ENCODE peak calls at places on chromosomes 2 and 18, in five cellular contexts. One of them, this sample, is unnamed.

GRCh38 chr2:9753665-9754531 is 89.4 kb upstream of the TAF1B start:
- DNase-seq in IMR-90: no peak
- DNase-seq in neuronal stem cell: no peak
- DNase-seq in H1: no peak
- DNase-seq in mesendoderm: no peak
- DNase-seq in this sample: no peak

GRCh38 chr2:227748079-227748478 is 2.4 kb downstream of the SCYGR8 start:
- DNase-seq in IMR-90: no peak
- DNase-seq in neuronal stem cell: no peak
- DNase-seq in H1: peak; percentile 82
- DNase-seq in mesendoderm: peak; percentile 66
- DNase-seq in this sample: no peak

GRCh38 chr2:36370281-36370680 is 14.7 kb downstream of the CRIM1 start:
- DNase-seq in IMR-90: no peak
- DNase-seq in neuronal stem cell: no peak
- DNase-seq in H1: no peak
- DNase-seq in mesendoderm: no peak
- DNase-seq in this sample: no peak

GRCh38 chr2:156896294-156896693 is 361.2 kb upstream of the GALNT5 start:
- DNase-seq in IMR-90: peak; percentile 73
- DNase-seq in neuronal stem cell: no peak
- DNase-seq in H1: no peak
- DNase-seq in mesendoderm: no peak
- DNase-seq in this sample: peak; percentile 40

GRCh38 chr2:38191516-38191915 is 115.6 kb upstream of the CYP1B1 start:
- DNase-seq in IMR-90: no peak
- DNase-seq in neuronal stem cell: no peak
- DNase-seq in H1: no peak
- DNase-seq in mesendoderm: no peak
- DNase-seq in this sample: peak; percentile 65

GRCh38 chr2:231670892-231671616 is 37.3 kb upstream of the PTMA start:
- DNase-seq in IMR-90: no peak
- DNase-seq in neuronal stem cell: no peak
- DNase-seq in H1: no peak
- DNase-seq in mesendoderm: peak; percentile 74
- DNase-seq in this sample: peak; percentile 42

GRCh38 chr18:23958036-23958435 is 56.5 kb upstream of the TTC39C start:
- DNase-seq in IMR-90: no peak
- DNase-seq in neuronal stem cell: no peak
- DNase-seq in H1: no peak
- DNase-seq in mesendoderm: no peak
- DNase-seq in this sample: no peak

GRCh38 chr18:34697891-34698290 is 12.2 kb upstream of the DTNA start:
- DNase-seq in IMR-90: no peak
- DNase-seq in neuronal stem cell: no peak
- DNase-seq in H1: no peak
- DNase-seq in mesendoderm: no peak
- DNase-seq in this sample: no peak

GRCh38 chr2:196259507-196260481 is 88.4 kb upstream of the STK17B start:
- DNase-seq in IMR-90: peak; percentile 94
- DNase-seq in neuronal stem cell: no peak
- DNase-seq in H1: no peak
- DNase-seq in mesendoderm: peak; percentile 69
- DNase-seq in this sample: peak; percentile 96

GRCh38 chr2:102100371-102101096 is 42.0 kb upstream of the IL1R1 start:
- DNase-seq in IMR-90: peak; percentile 74
- DNase-seq in neuronal stem cell: no peak
- DNase-seq in H1: no peak
- DNase-seq in mesendoderm: no peak
- DNase-seq in this sample: peak; percentile 94

GRCh38 chr2:177869912-177870311 is 202.7 kb downstream of the PDE11A start:
- DNase-seq in IMR-90: no peak
- DNase-seq in neuronal stem cell: no peak
- DNase-seq in H1: no peak
- DNase-seq in mesendoderm: no peak
- DNase-seq in this sample: no peak

GRCh38 chr2:1891147-1891546 is 146.8 kb upstream of the PXDN start:
- DNase-seq in IMR-90: no peak
- DNase-seq in neuronal stem cell: no peak
- DNase-seq in H1: no peak
- DNase-seq in mesendoderm: no peak
- DNase-seq in this sample: no peak

GRCh38 chr2:28643911-28644334 is 107.7 kb upstream of the PPP1CB start:
- DNase-seq in IMR-90: peak; percentile 72
- DNase-seq in neuronal stem cell: no peak
- DNase-seq in H1: no peak
- DNase-seq in mesendoderm: no peak
- DNase-seq in this sample: peak; percentile 46

GRCh38 chr2:149490296-149490695 is 97.3 kb downstream of the MMADHC start:
- DNase-seq in IMR-90: no peak
- DNase-seq in neuronal stem cell: no peak
- DNase-seq in H1: no peak
- DNase-seq in mesendoderm: peak; percentile 26
- DNase-seq in this sample: no peak

GRCh38 chr2:75340560-75340959 is 141.2 kb upstream of the TACR1 start:
- DNase-seq in IMR-90: peak; percentile 42
- DNase-seq in neuronal stem cell: no peak
- DNase-seq in H1: no peak
- DNase-seq in mesendoderm: no peak
- DNase-seq in this sample: peak; percentile 21

GRCh38 chr2:241728000-241728399 is 6.4 kb upstream of the D2HGDH start:
- DNase-seq in IMR-90: no peak
- DNase-seq in neuronal stem cell: no peak
- DNase-seq in H1: no peak
- DNase-seq in mesendoderm: no peak
- DNase-seq in this sample: no peak

GRCh38 chr2:45018033-45018432 is 8.8 kb upstream of the SIX2 start:
- DNase-seq in IMR-90: no peak
- DNase-seq in neuronal stem cell: no peak
- DNase-seq in H1: no peak
- DNase-seq in mesendoderm: no peak
- DNase-seq in this sample: no peak

GRCh38 chr2:10930731-10931516 is 19.2 kb downstream of the KCNF1 start:
- DNase-seq in IMR-90: peak; percentile 50
- DNase-seq in neuronal stem cell: no peak
- DNase-seq in H1: no peak
- DNase-seq in mesendoderm: no peak
- DNase-seq in this sample: peak; percentile 27

GRCh38 chr2:174779361-174779928 is 15.2 kb upstream of the CHRNA1 start:
- DNase-seq in IMR-90: peak; percentile 80
- DNase-seq in neuronal stem cell: no peak
- DNase-seq in H1: no peak
- DNase-seq in mesendoderm: peak; percentile 80
- DNase-seq in this sample: peak; percentile 47

GRCh38 chr18:13444430-13445240 is 226.1 kb downstream of the LDLRAD4 start:
- DNase-seq in IMR-90: no peak
- DNase-seq in neuronal stem cell: no peak
- DNase-seq in H1: no peak
- DNase-seq in mesendoderm: no peak
- DNase-seq in this sample: no peak

GRCh38 chr2:187529248-187529976 is 24.8 kb downstream of the TFPI start:
- DNase-seq in IMR-90: no peak
- DNase-seq in neuronal stem cell: no peak
- DNase-seq in H1: no peak
- DNase-seq in mesendoderm: no peak
- DNase-seq in this sample: no peak

GRCh38 chr2:69012310-69013122 is 463 bp upstream of the ANTXR1 start:
- DNase-seq in IMR-90: peak; percentile 76
- DNase-seq in neuronal stem cell: peak; percentile 38
- DNase-seq in H1: peak; percentile 64
- DNase-seq in mesendoderm: peak; percentile 55
- DNase-seq in this sample: peak; percentile 81

GRCh38 chr2:468631-469310 is 180.9 kb upstream of the ALKAL2 start:
- DNase-seq in IMR-90: no peak
- DNase-seq in neuronal stem cell: no peak
- DNase-seq in H1: no peak
- DNase-seq in mesendoderm: peak; percentile 19
- DNase-seq in this sample: no peak

GRCh38 chr2:212713681-212714080 is 175.1 kb upstream of the ERBB4 start:
- DNase-seq in IMR-90: peak; percentile 13
- DNase-seq in neuronal stem cell: no peak
- DNase-seq in H1: no peak
- DNase-seq in mesendoderm: no peak
- DNase-seq in this sample: no peak

GRCh38 chr2:239833728-239834109 is 191.4 kb downstream of the NDUFA10 start:
- DNase-seq in IMR-90: no peak
- DNase-seq in neuronal stem cell: no peak
- DNase-seq in H1: no peak
- DNase-seq in mesendoderm: no peak
- DNase-seq in this sample: no peak

GRCh38 chr18:47050468-47050867 is 15.0 kb upstream of the ELOA2 start:
- DNase-seq in IMR-90: peak; percentile 60
- DNase-seq in neuronal stem cell: peak; percentile 32
- DNase-seq in H1: no peak
- DNase-seq in mesendoderm: peak; percentile 51
- DNase-seq in this sample: peak; percentile 63

GRCh38 chr2:174014021-174014698 is 49.0 kb upstream of the SP3 start:
- DNase-seq in IMR-90: no peak
- DNase-seq in neuronal stem cell: no peak
- DNase-seq in H1: no peak
- DNase-seq in mesendoderm: peak; percentile 30
- DNase-seq in this sample: no peak

GRCh38 chr2:72917138-72917874 is at the start of gene EMX1:
- DNase-seq in IMR-90: no peak
- DNase-seq in neuronal stem cell: peak; percentile 83
- DNase-seq in H1: peak; percentile 89
- DNase-seq in mesendoderm: peak; percentile 93
- DNase-seq in this sample: peak; percentile 26
- H2BK120ac ChIP-seq in IMR-90: no peak within 1 kb of the TSS
- H2BK120ac ChIP-seq in neuronal stem cell: peak within 1 kb of the TSS; percentile 97
- H2BK120ac ChIP-seq in H1: no peak within 1 kb of the TSS
- H2BK120ac ChIP-seq in mesendoderm: no peak within 1 kb of the TSS
- H2BK120ac ChIP-seq in this sample: no peak within 1 kb of the TSS

GRCh38 chr2:169384816-169385215 is 22.5 kb upstream of the LRP2 start:
- DNase-seq in IMR-90: no peak
- DNase-seq in neuronal stem cell: no peak
- DNase-seq in H1: no peak
- DNase-seq in mesendoderm: no peak
- DNase-seq in this sample: no peak

GRCh38 chr2:169391236-169391635 is 28.9 kb upstream of the LRP2 start:
- DNase-seq in IMR-90: no peak
- DNase-seq in neuronal stem cell: no peak
- DNase-seq in H1: no peak
- DNase-seq in mesendoderm: peak; percentile 67
- DNase-seq in this sample: no peak

GRCh38 chr2:169388161-169388560 is 25.8 kb upstream of the LRP2 start:
- DNase-seq in IMR-90: no peak
- DNase-seq in neuronal stem cell: no peak
- DNase-seq in H1: no peak
- DNase-seq in mesendoderm: no peak
- DNase-seq in this sample: no peak

DNA sequence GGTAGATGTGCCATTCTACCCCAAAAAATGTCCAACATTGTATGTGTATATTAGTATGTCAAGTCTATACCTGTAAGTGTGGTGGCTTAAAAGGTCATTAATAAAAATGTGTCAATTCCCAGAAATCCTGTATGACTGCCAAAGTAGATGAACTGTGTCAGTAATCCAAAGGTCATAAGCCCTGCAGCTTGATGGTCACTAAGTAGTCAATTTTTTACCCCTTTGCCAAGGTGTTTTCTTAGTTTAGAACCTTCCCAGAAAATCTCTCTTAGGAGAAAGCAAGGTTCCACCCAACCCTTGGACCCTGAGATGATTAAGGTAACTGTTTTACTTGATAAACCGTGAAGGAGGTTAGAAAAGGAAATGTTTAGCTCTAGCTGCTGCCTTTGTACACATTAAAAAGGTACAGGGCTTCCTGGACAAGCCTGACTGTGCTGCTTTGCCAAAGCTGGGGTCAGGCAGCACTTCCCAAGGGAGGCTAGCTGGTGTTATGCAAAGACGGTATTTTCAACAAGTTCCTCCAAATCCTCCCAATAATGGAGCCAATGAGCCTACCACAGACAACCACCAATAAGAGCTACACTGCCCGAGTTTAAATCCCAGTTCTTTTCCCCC is 24.4 kb upstream of the LRP2 start:
- DNase-seq in IMR-90: no peak
- DNase-seq in neuronal stem cell: no peak
- DNase-seq in H1: no peak
- DNase-seq in mesendoderm: no peak
- DNase-seq in this sample: no peak
- H2BK120ac ChIP-seq in IMR-90: no peak overlapping the region
- H2BK120ac ChIP-seq in neuronal stem cell: no peak overlapping the region
- H2BK120ac ChIP-seq in H1: no peak overlapping the region
- H2BK120ac ChIP-seq in mesendoderm: no peak overlapping the region
- H2BK120ac ChIP-seq in this sample: no peak overlapping the region

GRCh38 chr2:7355781-7356180 is 438.6 kb downstream of the RNF144A start:
- DNase-seq in IMR-90: no peak
- DNase-seq in neuronal stem cell: no peak
- DNase-seq in H1: no peak
- DNase-seq in mesendoderm: no peak
- DNase-seq in this sample: no peak

GRCh38 chr2:7353571-7353970 is 436.4 kb downstream of the RNF144A start:
- DNase-seq in IMR-90: no peak
- DNase-seq in neuronal stem cell: no peak
- DNase-seq in H1: no peak
- DNase-seq in mesendoderm: no peak
- DNase-seq in this sample: no peak

GRCh38 chr2:7357993-7358392 is 440.8 kb downstream of the RNF144A start:
- DNase-seq in IMR-90: no peak
- DNase-seq in neuronal stem cell: no peak
- DNase-seq in H1: no peak
- DNase-seq in mesendoderm: no peak
- DNase-seq in this sample: no peak

GRCh38 chr2:7358865-7359264 is 441.7 kb downstream of the RNF144A start:
- DNase-seq in IMR-90: no peak
- DNase-seq in neuronal stem cell: no peak
- DNase-seq in H1: no peak
- DNase-seq in mesendoderm: peak; percentile 40
- DNase-seq in this sample: no peak

DNA sequence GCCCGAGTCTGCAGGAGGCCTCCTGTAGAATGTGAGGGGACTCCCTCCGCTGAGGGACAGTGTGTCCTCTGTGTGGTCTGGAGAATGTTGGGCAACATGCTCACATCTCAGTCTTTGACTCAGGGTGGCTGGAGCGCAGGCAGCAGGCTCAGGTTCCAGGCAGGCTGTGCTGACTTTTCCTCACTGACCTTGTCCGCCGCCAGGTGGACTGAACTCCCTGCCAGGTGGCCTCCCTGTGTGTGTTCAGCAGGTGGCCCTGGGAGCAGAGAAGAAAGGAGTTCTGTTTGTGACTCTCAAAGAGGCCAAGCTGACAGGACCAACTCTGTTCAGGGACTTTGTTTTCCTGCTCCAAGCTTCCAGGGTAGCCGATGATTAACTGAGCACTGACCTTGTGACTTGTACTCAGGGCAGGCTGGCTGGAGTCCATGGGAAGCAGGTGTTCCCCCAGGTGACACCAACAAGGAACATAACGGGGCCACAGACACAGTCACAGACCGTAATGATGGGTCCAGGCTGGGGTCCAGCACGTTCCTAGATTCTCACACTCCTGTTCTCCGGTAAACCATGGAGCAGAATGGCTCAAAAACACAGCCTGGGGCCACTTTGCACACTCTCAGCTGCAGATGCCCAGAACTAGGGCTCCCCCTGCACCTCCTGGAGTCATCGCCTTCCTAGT is 439.8 kb downstream of the RNF144A start:
- DNase-seq in IMR-90: no peak
- DNase-seq in neuronal stem cell: no peak
- DNase-seq in H1: no peak
- DNase-seq in mesendoderm: no peak
- DNase-seq in this sample: no peak
- H2BK120ac ChIP-seq in IMR-90: no peak overlapping the region
- H2BK120ac ChIP-seq in neuronal stem cell: no peak overlapping the region
- H2BK120ac ChIP-seq in H1: no peak overlapping the region
- H2BK120ac ChIP-seq in mesendoderm: no peak overlapping the region
- H2BK120ac ChIP-seq in this sample: no peak overlapping the region

GRCh38 chr2:113889471-113890252 is at the start of gene ACTR3:
- DNase-seq in IMR-90: peak; percentile 98
- DNase-seq in neuronal stem cell: peak; percentile 99
- DNase-seq in H1: peak; percentile 99
- DNase-seq in mesendoderm: peak; percentile 99
- DNase-seq in this sample: peak; percentile 99
- H2BK120ac ChIP-seq in IMR-90: peak within 1 kb of the TSS; percentile 78
- H2BK120ac ChIP-seq in neuronal stem cell: peak within 1 kb of the TSS; percentile 99
- H2BK120ac ChIP-seq in H1: no peak within 1 kb of the TSS
- H2BK120ac ChIP-seq in mesendoderm: peak within 1 kb of the TSS; percentile 66
- H2BK120ac ChIP-seq in this sample: peak within 1 kb of the TSS; percentile 99